ENCODE peak calls at places on chromosome 17, in nine cellular contexts. T is OCI-LY7, N is thoracic aorta, L is heart right ventricle, S is heart left ventricle, M is A549, Y is keratinocyte, X is pancreas, I is mucosa of descending colon. P is an unnamed sample.

GRCh38 chr17:16283705-16284104 is 66.7 kb downstream of the PIGL start:
- DNase-seq in S (no peak), L (no peak), X (no peak), N (no peak), Y (no peak), T (no peak), I (no peak), M (peak; percentile 45), P (no peak)

GRCh38 chr17:83203472-83204221 is 124.2 kb downstream of the METRNL start:
- DNase-seq in I (peak; percentile 6), T (no peak), Y (no peak), N (no peak), M (no peak), L (no peak), S (peak; percentile 23), X (no peak), P (peak; percentile 18)

GRCh38 chr17:80559688-80560290 is 15.2 kb downstream of the RPTOR start:
- DNase-seq in T (no peak), L (no peak), N (no peak), X (no peak), I (no peak), M (no peak), Y (no peak), S (no peak), P (no peak)

GRCh38 chr17:37815516-37815915 is 70.7 kb upstream of the HNF1B start:
- DNase-seq in L (no peak), X (no peak), M (peak; percentile 64), T (no peak), I (no peak), S (no peak), Y (no peak), N (no peak), P (no peak)

GRCh38 chr17:16259926-16260325 is 42.9 kb downstream of the PIGL start:
- DNase-seq in N (no peak), I (no peak), S (no peak), T (no peak), Y (no peak), M (no peak), X (no peak), L (no peak), P (no peak)

GRCh38 chr17:17778308-17779014 is 58.3 kb downstream of the SREBF1 start:
- DNase-seq in Y (no peak), M (no peak), L (peak; percentile 89), X (no peak), I (peak; percentile 61), T (no peak), S (peak; percentile 88), N (no peak), P (peak; percentile 60)

GRCh38 chr17:60743812-60744211 is 66.2 kb downstream of the BCAS3 start:
- DNase-seq in Y (peak; percentile 9), T (no peak), L (no peak), N (no peak), X (peak; percentile 18), S (no peak), I (peak; percentile 15), M (no peak), P (no peak)

GRCh38 chr17:33469911-33470310 is 176.8 kb upstream of the ASIC2 start:
- DNase-seq in I (peak; percentile 60), N (no peak), S (peak; percentile 20), Y (no peak), X (no peak), L (peak; percentile 8), M (peak; percentile 10), T (no peak), P (peak; percentile 19)

GRCh38 chr17:62925267-62925836 is 40.7 kb upstream of the TANC2 start:
- DNase-seq in L (no peak), S (no peak), T (no peak), X (no peak), N (no peak), I (no peak), Y (no peak), M (no peak), P (no peak)

GRCh38 chr17:66228887-66229782 is at the start of gene APOH:
- DNase-seq in I (peak; percentile 2), L (no peak), Y (no peak), N (no peak), S (no peak), X (peak; percentile 24), T (no peak), M (peak; percentile 85), P (peak; percentile 30)

GRCh38 chr17:66230918-66231543 is 1.8 kb upstream of the APOH start:
- DNase-seq in L (no peak), X (no peak), I (no peak), M (peak; percentile 16), S (no peak), Y (no peak), N (no peak), T (no peak), P (no peak)

GRCh38 chr17:66222772-66223350 is 6.4 kb downstream of the APOH start:
- DNase-seq in S (no peak), Y (no peak), M (no peak), L (no peak), I (no peak), N (no peak), T (no peak), X (no peak), P (no peak)

GRCh38 chr17:66229783-66230538 is 746 bp upstream of the APOH start:
- DNase-seq in S (no peak), I (no peak), L (no peak), T (no peak), M (no peak), X (no peak), Y (no peak), N (no peak), P (no peak)

DNA sequence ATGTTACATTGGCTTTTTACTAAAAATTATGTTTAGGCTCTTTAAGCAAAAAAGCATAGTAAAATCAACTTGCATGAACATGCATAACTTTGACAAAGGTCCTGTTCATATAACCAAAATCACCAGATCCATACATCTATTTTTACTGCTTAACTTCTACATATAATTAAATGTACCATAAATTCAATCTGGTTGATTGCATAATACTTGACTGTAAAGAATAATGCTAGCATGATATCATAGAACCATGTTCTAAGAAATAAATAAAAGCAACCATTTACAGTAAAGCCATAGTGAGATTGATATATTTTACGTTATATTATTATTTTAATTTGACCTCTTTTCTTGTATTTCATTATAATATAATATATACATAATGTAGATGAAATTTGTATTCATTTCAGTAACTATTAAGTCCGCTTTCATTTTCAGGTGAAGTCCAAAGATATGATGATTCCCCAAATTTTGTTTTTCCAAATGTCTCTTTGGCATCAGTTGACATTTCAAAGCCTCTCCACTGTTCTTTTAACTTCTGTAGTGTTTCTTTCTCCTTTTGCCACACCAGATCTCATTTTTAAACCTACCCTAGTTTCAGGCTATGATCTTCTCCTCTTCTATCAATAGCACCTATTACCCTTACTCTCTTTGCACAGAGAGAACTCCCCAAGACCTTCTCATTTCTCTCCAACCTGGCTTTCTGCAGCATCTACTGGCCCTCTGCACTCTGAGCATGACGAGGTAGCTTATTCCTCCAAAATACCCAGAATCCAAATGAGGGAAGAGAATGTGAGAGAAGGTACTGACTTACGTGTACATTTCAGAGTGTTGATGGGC is 1.8 kb downstream of the APOH start:
- DNase-seq in I (no peak), S (no peak), T (no peak), N (no peak), X (no peak), L (no peak), Y (no peak), M (no peak), P (no peak)
- H3K4me3 ChIP-seq in I (no peak overlapping the region), S (no peak overlapping the region), T (no peak overlapping the region), N (no peak overlapping the region), X (no peak overlapping the region), L (no peak overlapping the region), Y (no peak overlapping the region), M (no peak overlapping the region), P (no peak overlapping the region)

DNA sequence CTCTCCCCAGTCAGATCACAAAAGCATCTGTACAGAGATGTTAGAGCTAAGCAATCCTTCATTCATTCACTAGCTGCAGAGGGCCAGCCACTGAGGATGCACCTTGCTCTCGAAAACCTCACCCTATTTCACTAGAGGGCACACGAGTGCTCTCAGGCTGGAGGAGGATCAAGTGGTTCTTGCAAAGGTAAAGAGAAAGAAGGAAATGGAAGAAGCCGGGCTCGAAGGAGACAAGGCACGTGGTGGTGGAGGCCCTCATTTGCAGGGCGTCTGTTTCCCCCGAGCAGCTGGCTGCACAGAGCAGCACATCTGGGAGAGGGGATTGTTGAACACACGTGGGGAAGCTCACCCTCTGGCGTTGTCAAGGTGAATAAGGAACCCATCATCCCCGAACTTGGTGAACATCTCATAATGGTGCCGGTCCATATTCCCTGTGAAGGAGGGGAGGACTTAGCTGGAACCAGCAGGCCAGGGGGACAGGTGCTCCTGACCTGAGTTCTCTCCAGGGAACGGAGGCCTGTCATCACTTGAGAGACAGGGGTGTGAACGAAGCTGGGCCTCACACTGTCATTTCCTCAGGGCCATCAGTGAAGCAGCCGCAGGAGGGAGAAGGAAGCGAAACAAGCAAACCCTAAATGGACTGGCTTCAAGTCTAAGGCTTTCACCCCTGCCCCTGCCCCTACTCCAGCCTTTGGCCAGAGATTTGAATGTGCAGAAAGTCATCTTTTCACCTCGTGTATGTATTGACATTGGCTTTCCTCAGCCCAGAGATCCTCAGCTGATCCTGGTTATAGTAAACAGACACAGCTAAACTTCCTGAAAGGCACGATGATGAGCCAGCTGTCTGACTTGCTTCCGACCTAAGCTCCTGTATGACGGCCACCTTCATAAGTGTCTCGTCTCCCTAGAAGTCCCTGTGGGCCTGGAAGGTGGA is 27.6 kb downstream of the PRKAR1A start:
- DNase-seq in T (peak; percentile 81), S (no peak), M (peak; percentile 22), Y (no peak), X (no peak), N (no peak), I (peak; percentile 27), L (no peak), P (no peak)
- TF ChIP-seq CTCF in T (peak; percentile 86), S (peak; percentile 34), M (no peak), Y (peak; percentile 43), X (no peak), N (no peak), I (no peak), L (no peak), P (no peak)

DNA sequence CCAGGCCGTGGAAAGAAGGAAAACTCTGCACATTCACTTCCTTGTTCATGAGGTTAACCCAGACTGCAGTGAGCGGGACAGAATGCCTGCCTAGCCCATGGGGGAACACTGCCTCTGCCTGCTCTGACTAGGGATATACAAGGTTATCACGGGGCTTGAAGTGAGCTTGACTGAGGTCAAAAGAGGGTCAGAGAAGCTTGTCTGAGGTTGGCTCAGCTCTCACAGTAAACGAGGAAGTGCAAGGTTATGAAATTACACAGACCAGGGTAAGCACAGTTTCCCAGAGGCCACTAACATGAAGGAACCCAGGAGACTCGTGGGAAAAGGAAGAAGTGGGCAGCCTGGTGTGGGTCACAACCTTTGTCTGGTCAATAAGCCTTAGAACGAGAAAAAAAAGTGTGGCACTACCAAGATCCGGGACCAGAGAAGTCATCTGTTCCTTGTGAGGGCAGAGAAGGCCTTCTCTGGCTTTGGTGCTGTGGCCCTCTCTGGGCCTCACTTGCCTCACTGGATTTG is 28.8 kb downstream of the HIC1 start:
- DNase-seq in N (no peak), I (peak; percentile 51), T (no peak), S (no peak), X (no peak), Y (no peak), L (no peak), M (peak; percentile 82), P (no peak)
- H3K4me1 ChIP-seq in N (peaks cover 45% of the 10 kb centered on the region), I (peaks cover 50% of the 10 kb centered on the region), T (peaks cover 27% of the 10 kb centered on the region), S (peaks cover 18% of the 10 kb centered on the region), X (peaks cover 19% of the 10 kb centered on the region), Y (peaks cover 28% of the 10 kb centered on the region), L (peaks cover 47% of the 10 kb centered on the region), M (peaks cover 27% of the 10 kb centered on the region), P (peaks cover 20% of the 10 kb centered on the region)

GRCh38 chr17:35052240-35052608 is 11.3 kb downstream of the RFFL start:
- DNase-seq in I (no peak), M (no peak), T (no peak), L (no peak), X (no peak), N (no peak), Y (no peak), S (no peak), P (no peak)
- H3K4me3 ChIP-seq in I (no peak overlapping the region), M (no peak overlapping the region), T (no peak overlapping the region), L (no peak overlapping the region), X (no peak overlapping the region), N (no peak overlapping the region), Y (no peak overlapping the region), S (no peak overlapping the region), P (no peak overlapping the region)

P was measured in colonic mucosa.